ENCODE peak calls at places on chromosomes 2 and 18, in ten cellular contexts. B is CD8-positive, alpha-beta memory T cell; E is IMR-90; Q is neural crest cell; P is choroid plexus epithelial cell; T is HCEC 1CT; G is cardiac fibroblast; Y is Peyer's patch; V is mesendoderm; R is osteocyte. I is an unnamed sample.

GRCh38 chr2:121999273-121999672 is 243.8 kb downstream of the TSN start:
- DNase-seq in B (no peak), E (peak), Q (no peak), P (peak), T (no peak), G (peak), Y (no peak), V (peak), R (peak), I (peak)

GRCh38 chr2:65024149-65024829 is 31.9 kb upstream of the CEP68 start:
- DNase-seq in B (no peak), E (peak), Q (no peak), P (peak), T (peak), G (peak), Y (no peak), V (peak), R (no peak), I (peak)

GRCh38 chr2:44959855-44960254 is 18.4 kb downstream of the SIX3 start:
- DNase-seq in B (no peak), E (no peak), Q (no peak), P (no peak), T (peak), G (peak), Y (no peak), V (no peak), R (no peak), I (no peak)

GRCh38 chr2:44582363-44583008 is 220.7 kb downstream of the CAMKMT start:
- DNase-seq in B (no peak), E (peak), Q (no peak), P (peak), T (peak), G (peak), Y (no peak), V (no peak), R (no peak), I (peak)

GRCh38 chr2:101717041-101717817 is 19.7 kb downstream of the MAP4K4 start:
- DNase-seq in B (peak), E (no peak), Q (no peak), P (no peak), T (no peak), G (no peak), Y (peak), V (peak), R (no peak), I (no peak)

GRCh38 chr2:168119519-168120141 is 127.8 kb downstream of the STK39 start:
- DNase-seq in B (peak), E (peak), Q (peak), P (peak), T (peak), G (peak), Y (no peak), V (peak), R (no peak), I (peak)

GRCh38 chr2:64543006-64543697 is 19.0 kb downstream of the AFTPH start:
- DNase-seq in B (no peak), E (peak), Q (no peak), P (peak), T (peak), G (peak), Y (no peak), V (no peak), R (no peak), I (peak)

GRCh38 chr18:32301976-32302743 is 112.3 kb downstream of the MEP1B start:
- DNase-seq in B (no peak), E (peak), Q (no peak), P (peak), T (peak), G (peak), Y (no peak), V (no peak), R (no peak), I (peak)

GRCh38 chr2:215693999-215694356 is 258.1 kb upstream of the FN1 start:
- DNase-seq in B (no peak), E (no peak), Q (no peak), P (no peak), T (no peak), G (no peak), Y (no peak), V (no peak), R (no peak), I (no peak)

GRCh38 chr2:70094978-70095832 is 7.9 kb downstream of the PCBP1 start:
- DNase-seq in B (peak), E (peak), Q (no peak), P (no peak), T (peak), G (peak), Y (peak), V (no peak), R (no peak), I (no peak)